ENCODE peak calls at places on chromosome 18, in seven cellular contexts. I, N, L, G, Q, Y and P are unnamed samples.
A peak's percentile ranks its signal among the peaks of the same experiment; 100 is the strongest.

GRCh38 chr18:41577529-41577928 is 377.5 kb upstream of the PIK3C3 start:
- DNase-seq in I (no peak), N (no peak), L (no peak), G (no peak), Q (no peak), Y (no peak), P (no peak)

GRCh38 chr18:36355511-36355910 is 58.0 kb downstream of the FHOD3 start:
- DNase-seq in I (no peak), N (peak; percentile 10), L (no peak), G (no peak), Q (no peak), Y (no peak), P (no peak)

GRCh38 chr18:45626330-45627203 is 11.3 kb downstream of the SLC14A2 start:
- DNase-seq in I (no peak), N (no peak), L (no peak), G (no peak), Q (no peak), Y (no peak), P (peak; percentile 71)

GRCh38 chr18:3321133-3321812 is 59.3 kb downstream of the MYL12B start:
- DNase-seq in I (no peak), N (peak; percentile 88), L (no peak), G (no peak), Q (peak; percentile 48), Y (no peak), P (peak; percentile 96)

GRCh38 chr18:74789078-74789477 is 191.4 kb downstream of the ZNF407 start:
- DNase-seq in I (no peak), N (no peak), L (no peak), G (no peak), Q (no peak), Y (no peak), P (no peak)

GRCh38 chr18:24064701-24065100 is 50.1 kb downstream of the TTC39C start:
- DNase-seq in I (no peak), N (no peak), L (no peak), G (no peak), Q (no peak), Y (no peak), P (peak; percentile 83)

GRCh38 chr18:57397440-57397839 is 37.7 kb upstream of the ONECUT2 start:
- DNase-seq in I (no peak), N (no peak), L (no peak), G (no peak), Q (no peak), Y (no peak), P (peak; percentile 25)

GRCh38 chr18:48913723-48914122 is 37.0 kb downstream of the SMAD7 start:
- DNase-seq in I (no peak), N (no peak), L (no peak), G (no peak), Q (no peak), Y (no peak), P (no peak)

GRCh38 chr18:57447154-57447621 is 12.0 kb downstream of the ONECUT2 start:
- DNase-seq in I (no peak), N (no peak), L (no peak), G (no peak), Q (peak; percentile 1), Y (no peak), P (no peak)

GRCh38 chr18:58297198-58297597 is 253.2 kb downstream of the NEDD4L start:
- DNase-seq in I (no peak), N (no peak), L (no peak), G (no peak), Q (no peak), Y (no peak), P (peak; percentile 85)

GRCh38 chr18:12318334-12318697 is 10.3 kb downstream of the TUBB6 start:
- DNase-seq in I (no peak), N (no peak), L (no peak), G (no peak), Q (peak; percentile 51), Y (no peak), P (no peak)
- H3K4me1 ChIP-seq in I (peaks cover 36% of the 10 kb centered on the region), N (no peaks in the 10 kb centered on the region), L (peaks cover 4% of the 10 kb centered on the region), G (peaks cover 16% of the 10 kb centered on the region), Q (peaks cover 61% of the 10 kb centered on the region), Y (peaks cover 3% of the 10 kb centered on the region), P (peaks cover 16% of the 10 kb centered on the region)

GRCh38 chr18:12838178-12838634 is 45.8 kb downstream of the PTPN2 start:
- DNase-seq in I (no peak), N (peak; percentile 92), L (peak; percentile 49), G (peak; percentile 60), Q (peak; percentile 31), Y (peak; percentile 27), P (peak; percentile 94)
- H3K36me3 ChIP-seq in I (no peaks in the 10 kb centered on the region), N (peaks cover 34% of the 10 kb centered on the region), L (no peaks in the 10 kb centered on the region), G (peaks cover 22% of the 10 kb centered on the region), Q (peaks cover 57% of the 10 kb centered on the region), Y (peaks cover 3% of the 10 kb centered on the region), P (peaks cover 4% of the 10 kb centered on the region)

GRCh38 chr18:77103181-77103875 is 29.3 kb downstream of the MBP start:
- DNase-seq in I (no peak), N (no peak), L (no peak), G (no peak), Q (no peak), Y (no peak), P (no peak)

GRCh38 chr18:77105680-77106079 is 26.9 kb downstream of the MBP start:
- DNase-seq in I (no peak), N (no peak), L (no peak), G (no peak), Q (no peak), Y (no peak), P (no peak)

GRCh38 chr18:77102246-77103040 is 30.1 kb downstream of the MBP start:
- DNase-seq in I (no peak), N (no peak), L (no peak), G (no peak), Q (peak; percentile 58), Y (no peak), P (peak; percentile 67)

GRCh38 chr18:77105021-77105420 is 27.6 kb downstream of the MBP start:
- DNase-seq in I (no peak), N (no peak), L (no peak), G (no peak), Q (no peak), Y (no peak), P (no peak)

DNA sequence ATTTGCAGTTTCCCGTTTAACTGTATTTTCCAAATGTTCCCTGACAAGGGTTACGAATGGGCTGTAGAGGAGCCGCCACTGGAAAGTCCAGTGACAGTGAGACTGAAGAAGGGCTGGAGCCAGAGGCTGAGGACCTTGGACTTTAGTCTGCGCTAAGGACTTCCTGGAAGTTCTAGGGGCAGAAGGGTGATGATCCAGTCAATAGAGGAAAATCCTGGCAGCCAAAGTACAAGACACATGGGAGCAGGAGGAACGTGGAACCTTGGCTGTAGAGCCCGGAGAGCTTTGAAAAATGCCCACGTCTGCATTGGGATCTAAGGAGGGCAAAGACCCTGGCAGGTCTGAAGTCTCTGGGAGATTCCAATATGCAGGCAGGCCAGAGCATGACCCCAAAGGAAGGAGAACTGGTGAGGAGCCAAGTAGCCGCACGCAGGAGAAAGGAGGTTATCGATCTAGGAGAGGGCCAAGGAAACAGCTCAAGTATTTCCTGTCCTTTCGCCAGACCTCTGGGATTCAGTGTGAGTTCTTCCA is 28.5 kb downstream of the MBP start:
- DNase-seq in I (no peak), N (no peak), L (peak; percentile 77), G (no peak), Q (no peak), Y (no peak), P (no peak)
- H3K4me1 ChIP-seq in I (peaks cover 45% of the 10 kb centered on the region), N (peaks cover 52% of the 10 kb centered on the region), L (peaks cover 40% of the 10 kb centered on the region), G (peaks cover 80% of the 10 kb centered on the region), Q (peaks cover 81% of the 10 kb centered on the region), Y (peaks cover 66% of the 10 kb centered on the region), P (peaks cover 51% of the 10 kb centered on the region)

GRCh38 chr18:8803063-8803795 is 97.9 kb downstream of the MTCL1 start:
- DNase-seq in I (no peak), N (no peak), L (no peak), G (no peak), Q (no peak), Y (no peak), P (no peak)

GRCh38 chr18:8800876-8801262 is 95.5 kb downstream of the MTCL1 start:
- DNase-seq in I (no peak), N (peak; percentile 44), L (no peak), G (no peak), Q (no peak), Y (no peak), P (no peak)

GRCh38 chr18:8800445-8800844 is 95.1 kb downstream of the MTCL1 start:
- DNase-seq in I (no peak), N (peak; percentile 79), L (no peak), G (no peak), Q (no peak), Y (no peak), P (peak; percentile 78)

GRCh38 chr18:8801263-8801901 is 96.0 kb downstream of the MTCL1 start:
- DNase-seq in I (no peak), N (no peak), L (no peak), G (no peak), Q (no peak), Y (no peak), P (no peak)

DNA sequence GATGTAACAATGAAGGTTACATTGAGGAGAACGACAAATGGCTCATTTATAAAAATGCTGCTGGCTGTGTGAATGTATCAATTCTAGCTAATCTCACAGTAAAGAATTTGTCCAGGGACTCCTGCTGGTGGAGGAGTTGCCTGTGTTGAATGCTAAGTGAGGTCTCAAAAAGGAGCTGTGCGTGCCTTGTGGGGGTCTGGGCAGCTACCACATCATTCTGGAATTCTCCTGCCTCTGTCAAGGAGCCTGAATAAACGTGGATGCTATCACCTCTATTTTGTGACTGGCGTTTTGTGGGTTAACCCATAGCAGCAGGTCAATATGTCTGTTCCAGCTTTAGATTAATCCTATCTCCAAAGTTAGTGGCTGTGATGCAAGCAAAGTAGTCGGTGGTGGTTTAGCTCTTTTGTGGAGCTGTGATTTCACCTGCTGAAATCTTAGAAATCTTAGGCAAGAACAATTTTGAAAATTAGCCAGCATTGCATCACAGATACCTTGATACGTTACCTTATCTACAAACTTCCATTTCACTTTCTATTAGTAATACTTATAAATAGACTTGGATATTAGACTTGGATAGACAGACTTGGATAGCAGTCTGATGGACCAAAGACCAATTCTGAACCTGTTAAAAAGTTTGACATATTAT is 96.8 kb downstream of the MTCL1 start:
- DNase-seq in I (no peak), N (no peak), L (no peak), G (no peak), Q (no peak), Y (no peak), P (no peak)
- H3K36me3 ChIP-seq in I (no peaks in the 10 kb centered on the region), N (no peaks in the 10 kb centered on the region), L (no peaks in the 10 kb centered on the region), G (peaks cover 2% of the 10 kb centered on the region), Q (peaks cover 85% of the 10 kb centered on the region), Y (no peaks in the 10 kb centered on the region), P (peaks cover 20% of the 10 kb centered on the region)